ENCODE peak calls at places on chromosomes 16 and 17, in seven cellular contexts. One of them, this sample, is unnamed.

GRCh38 chr16:84294196-84295142 is at the start of gene WFDC1:
- DNase-seq in cardiac fibroblast: peak
- DNase-seq in NCI-H748 treated with DMSO at 0.1 percent for 48 hours: no peak
- DNase-seq in stimulated activated CD4-positive, alpha-beta T cell treated with anti-CD3 and anti-CD28 coated beads, Interleukin-4, amount 100 ng/mL, for 24 hours: no peak
- DNase-seq in mesothelial cell of epicardium: no peak
- DNase-seq in effector CD4-positive, alpha-beta T cell: no peak
- DNase-seq in NCI-H1436: no peak
- DNase-seq in this sample: no peak

GRCh38 chr17:74177018-74177450 is 26.4 kb upstream of the RPL38 start:
- DNase-seq in mesothelial cell of epicardium: no peak
- DNase-seq in effector CD4-positive, alpha-beta T cell: no peak
- DNase-seq in stimulated activated CD4-positive, alpha-beta T cell treated with anti-CD3 and anti-CD28 coated beads, Interleukin-4, amount 100 ng/mL, for 24 hours: no peak
- DNase-seq in cardiac fibroblast: no peak
- DNase-seq in NCI-H1436: no peak
- DNase-seq in NCI-H748 treated with DMSO at 0.1 percent for 48 hours: no peak
- DNase-seq in this sample: no peak

GRCh38 chr17:76240461-76241204 is at the start of gene RNF157:
- DNase-seq in cardiac fibroblast: peak
- DNase-seq in NCI-H1436: peak
- DNase-seq in stimulated activated CD4-positive, alpha-beta T cell treated with anti-CD3 and anti-CD28 coated beads, Interleukin-4, amount 100 ng/mL, for 24 hours: peak
- DNase-seq in effector CD4-positive, alpha-beta T cell: peak
- DNase-seq in mesothelial cell of epicardium: peak
- DNase-seq in NCI-H748 treated with DMSO at 0.1 percent for 48 hours: peak
- DNase-seq in this sample: no peak

GRCh38 chr16:87017388-87018012 is 299.7 kb downstream of the C16orf95 start:
- DNase-seq in NCI-H748 treated with DMSO at 0.1 percent for 48 hours: no peak
- DNase-seq in NCI-H1436: no peak
- DNase-seq in stimulated activated CD4-positive, alpha-beta T cell treated with anti-CD3 and anti-CD28 coated beads, Interleukin-4, amount 100 ng/mL, for 24 hours: no peak
- DNase-seq in cardiac fibroblast: peak
- DNase-seq in mesothelial cell of epicardium: no peak
- DNase-seq in effector CD4-positive, alpha-beta T cell: no peak
- DNase-seq in this sample: no peak

GRCh38 chr16:57411362-57411976 is 6.9 kb downstream of the CCL17 start:
- DNase-seq in NCI-H1436: no peak
- DNase-seq in stimulated activated CD4-positive, alpha-beta T cell treated with anti-CD3 and anti-CD28 coated beads, Interleukin-4, amount 100 ng/mL, for 24 hours: no peak
- DNase-seq in cardiac fibroblast: no peak
- DNase-seq in NCI-H748 treated with DMSO at 0.1 percent for 48 hours: no peak
- DNase-seq in effector CD4-positive, alpha-beta T cell: no peak
- DNase-seq in mesothelial cell of epicardium: no peak
- DNase-seq in this sample: no peak

GRCh38 chr17:78939615-78940014 is 14.4 kb upstream of the TIMP2 start:
- DNase-seq in NCI-H748 treated with DMSO at 0.1 percent for 48 hours: no peak
- DNase-seq in mesothelial cell of epicardium: no peak
- DNase-seq in stimulated activated CD4-positive, alpha-beta T cell treated with anti-CD3 and anti-CD28 coated beads, Interleukin-4, amount 100 ng/mL, for 24 hours: no peak
- DNase-seq in effector CD4-positive, alpha-beta T cell: no peak
- DNase-seq in cardiac fibroblast: peak
- DNase-seq in NCI-H1436: no peak
- DNase-seq in this sample: no peak

GRCh38 chr17:67578058-67578457 is 139.7 kb upstream of the NOL11 start:
- DNase-seq in NCI-H748 treated with DMSO at 0.1 percent for 48 hours: no peak
- DNase-seq in effector CD4-positive, alpha-beta T cell: no peak
- DNase-seq in cardiac fibroblast: no peak
- DNase-seq in stimulated activated CD4-positive, alpha-beta T cell treated with anti-CD3 and anti-CD28 coated beads, Interleukin-4, amount 100 ng/mL, for 24 hours: no peak
- DNase-seq in mesothelial cell of epicardium: no peak
- DNase-seq in NCI-H1436: no peak
- DNase-seq in this sample: no peak

GRCh38 chr16:29662729-29663019 is 373 bp upstream of the SPN start:
- DNase-seq in effector CD4-positive, alpha-beta T cell: peak
- DNase-seq in stimulated activated CD4-positive, alpha-beta T cell treated with anti-CD3 and anti-CD28 coated beads, Interleukin-4, amount 100 ng/mL, for 24 hours: peak
- DNase-seq in NCI-H748 treated with DMSO at 0.1 percent for 48 hours: no peak
- DNase-seq in cardiac fibroblast: no peak
- DNase-seq in mesothelial cell of epicardium: no peak
- DNase-seq in NCI-H1436: no peak
- DNase-seq in this sample: peak

GRCh38 chr17:67492824-67493490 is 115.9 kb downstream of the PITPNC1 start:
- DNase-seq in stimulated activated CD4-positive, alpha-beta T cell treated with anti-CD3 and anti-CD28 coated beads, Interleukin-4, amount 100 ng/mL, for 24 hours: no peak
- DNase-seq in NCI-H1436: no peak
- DNase-seq in effector CD4-positive, alpha-beta T cell: no peak
- DNase-seq in cardiac fibroblast: no peak
- DNase-seq in NCI-H748 treated with DMSO at 0.1 percent for 48 hours: no peak
- DNase-seq in mesothelial cell of epicardium: no peak
- DNase-seq in this sample: no peak

GRCh38 chr17:58525239-58525638 is 10.8 kb upstream of the MTMR4 start:
- DNase-seq in effector CD4-positive, alpha-beta T cell: no peak
- DNase-seq in NCI-H748 treated with DMSO at 0.1 percent for 48 hours: no peak
- DNase-seq in stimulated activated CD4-positive, alpha-beta T cell treated with anti-CD3 and anti-CD28 coated beads, Interleukin-4, amount 100 ng/mL, for 24 hours: no peak
- DNase-seq in mesothelial cell of epicardium: no peak
- DNase-seq in NCI-H1436: no peak
- DNase-seq in cardiac fibroblast: peak
- DNase-seq in this sample: no peak

GRCh38 chr17:81933178-81933699 is 3.9 kb downstream of the PYCR1 start:
- DNase-seq in NCI-H1436: no peak
- DNase-seq in NCI-H748 treated with DMSO at 0.1 percent for 48 hours: no peak
- DNase-seq in effector CD4-positive, alpha-beta T cell: no peak
- DNase-seq in stimulated activated CD4-positive, alpha-beta T cell treated with anti-CD3 and anti-CD28 coated beads, Interleukin-4, amount 100 ng/mL, for 24 hours: no peak
- DNase-seq in mesothelial cell of epicardium: no peak
- DNase-seq in cardiac fibroblast: no peak
- DNase-seq in this sample: no peak

GRCh38 chr17:8885968-8886674 is 18.6 kb upstream of the PIK3R6 start:
- DNase-seq in NCI-H1436: no peak
- DNase-seq in mesothelial cell of epicardium: no peak
- DNase-seq in stimulated activated CD4-positive, alpha-beta T cell treated with anti-CD3 and anti-CD28 coated beads, Interleukin-4, amount 100 ng/mL, for 24 hours: no peak
- DNase-seq in effector CD4-positive, alpha-beta T cell: no peak
- DNase-seq in cardiac fibroblast: no peak
- DNase-seq in NCI-H748 treated with DMSO at 0.1 percent for 48 hours: no peak
- DNase-seq in this sample: no peak

GRCh38 chr16:1296688-1297412 is 12.6 kb upstream of the UBE2I start:
- DNase-seq in stimulated activated CD4-positive, alpha-beta T cell treated with anti-CD3 and anti-CD28 coated beads, Interleukin-4, amount 100 ng/mL, for 24 hours: no peak
- DNase-seq in effector CD4-positive, alpha-beta T cell: no peak
- DNase-seq in mesothelial cell of epicardium: no peak
- DNase-seq in NCI-H1436: no peak
- DNase-seq in cardiac fibroblast: no peak
- DNase-seq in NCI-H748 treated with DMSO at 0.1 percent for 48 hours: no peak
- DNase-seq in this sample: peak

GRCh38 chr17:16381496-16381820 is 567 bp downstream of the UBB start:
- DNase-seq in mesothelial cell of epicardium: no peak
- DNase-seq in cardiac fibroblast: peak
- DNase-seq in NCI-H1436: no peak
- DNase-seq in effector CD4-positive, alpha-beta T cell: no peak
- DNase-seq in stimulated activated CD4-positive, alpha-beta T cell treated with anti-CD3 and anti-CD28 coated beads, Interleukin-4, amount 100 ng/mL, for 24 hours: peak
- DNase-seq in NCI-H748 treated with DMSO at 0.1 percent for 48 hours: peak
- DNase-seq in this sample: no peak

GRCh38 chr16:86895609-86896008 is 317.3 kb downstream of the FOXL1 start:
- DNase-seq in NCI-H1436: no peak
- DNase-seq in mesothelial cell of epicardium: no peak
- DNase-seq in cardiac fibroblast: no peak
- DNase-seq in stimulated activated CD4-positive, alpha-beta T cell treated with anti-CD3 and anti-CD28 coated beads, Interleukin-4, amount 100 ng/mL, for 24 hours: no peak
- DNase-seq in NCI-H748 treated with DMSO at 0.1 percent for 48 hours: no peak
- DNase-seq in effector CD4-positive, alpha-beta T cell: no peak
- DNase-seq in this sample: no peak

GRCh38 chr17:46191332-46192210 is 1.7 kb downstream of the KANSL1 start:
- DNase-seq in mesothelial cell of epicardium: no peak
- DNase-seq in NCI-H1436: peak
- DNase-seq in stimulated activated CD4-positive, alpha-beta T cell treated with anti-CD3 and anti-CD28 coated beads, Interleukin-4, amount 100 ng/mL, for 24 hours: peak
- DNase-seq in effector CD4-positive, alpha-beta T cell: no peak
- DNase-seq in NCI-H748 treated with DMSO at 0.1 percent for 48 hours: peak
- DNase-seq in cardiac fibroblast: peak
- DNase-seq in this sample: peak

GRCh38 chr17:38543403-38544174 is 62.2 kb downstream of the SRCIN1 start:
- DNase-seq in NCI-H1436: no peak
- DNase-seq in mesothelial cell of epicardium: no peak
- DNase-seq in stimulated activated CD4-positive, alpha-beta T cell treated with anti-CD3 and anti-CD28 coated beads, Interleukin-4, amount 100 ng/mL, for 24 hours: no peak
- DNase-seq in NCI-H748 treated with DMSO at 0.1 percent for 48 hours: no peak
- DNase-seq in effector CD4-positive, alpha-beta T cell: no peak
- DNase-seq in cardiac fibroblast: no peak
- DNase-seq in this sample: no peak

GRCh38 chr16:2829501-2830354 is at the start of gene ZG16B:
- DNase-seq in effector CD4-positive, alpha-beta T cell: no peak
- DNase-seq in NCI-H748 treated with DMSO at 0.1 percent for 48 hours: no peak
- DNase-seq in NCI-H1436: no peak
- DNase-seq in mesothelial cell of epicardium: no peak
- DNase-seq in cardiac fibroblast: no peak
- DNase-seq in stimulated activated CD4-positive, alpha-beta T cell treated with anti-CD3 and anti-CD28 coated beads, Interleukin-4, amount 100 ng/mL, for 24 hours: no peak
- DNase-seq in this sample: no peak

GRCh38 chr17:79695293-79696158 is 35.2 kb upstream of the ENPP7 start:
- DNase-seq in effector CD4-positive, alpha-beta T cell: no peak
- DNase-seq in stimulated activated CD4-positive, alpha-beta T cell treated with anti-CD3 and anti-CD28 coated beads, Interleukin-4, amount 100 ng/mL, for 24 hours: no peak
- DNase-seq in cardiac fibroblast: peak
- DNase-seq in NCI-H1436: no peak
- DNase-seq in mesothelial cell of epicardium: no peak
- DNase-seq in NCI-H748 treated with DMSO at 0.1 percent for 48 hours: no peak
- DNase-seq in this sample: no peak

GRCh38 chr17:29112780-29113295 is 67.4 kb downstream of the MYO18A start:
- DNase-seq in cardiac fibroblast: peak
- DNase-seq in NCI-H748 treated with DMSO at 0.1 percent for 48 hours: no peak
- DNase-seq in effector CD4-positive, alpha-beta T cell: no peak
- DNase-seq in mesothelial cell of epicardium: no peak
- DNase-seq in stimulated activated CD4-positive, alpha-beta T cell treated with anti-CD3 and anti-CD28 coated beads, Interleukin-4, amount 100 ng/mL, for 24 hours: no peak
- DNase-seq in NCI-H1436: peak
- DNase-seq in this sample: no peak

GRCh38 chr17:57463103-57463885 is 207.0 kb downstream of the MSI2 start:
- DNase-seq in cardiac fibroblast: peak
- DNase-seq in NCI-H1436: no peak
- DNase-seq in mesothelial cell of epicardium: no peak
- DNase-seq in stimulated activated CD4-positive, alpha-beta T cell treated with anti-CD3 and anti-CD28 coated beads, Interleukin-4, amount 100 ng/mL, for 24 hours: peak
- DNase-seq in effector CD4-positive, alpha-beta T cell: no peak
- DNase-seq in NCI-H748 treated with DMSO at 0.1 percent for 48 hours: no peak
- DNase-seq in this sample: no peak

GRCh38 chr16:27355610-27356009 is 41.8 kb downstream of the IL4R start:
- DNase-seq in NCI-H748 treated with DMSO at 0.1 percent for 48 hours: no peak
- DNase-seq in mesothelial cell of epicardium: no peak
- DNase-seq in stimulated activated CD4-positive, alpha-beta T cell treated with anti-CD3 and anti-CD28 coated beads, Interleukin-4, amount 100 ng/mL, for 24 hours: peak
- DNase-seq in NCI-H1436: no peak
- DNase-seq in cardiac fibroblast: peak
- DNase-seq in effector CD4-positive, alpha-beta T cell: no peak
- DNase-seq in this sample: peak

GRCh38 chr17:47751471-47751870 is 18.4 kb downstream of the TBX21 start:
- DNase-seq in mesothelial cell of epicardium: no peak
- DNase-seq in effector CD4-positive, alpha-beta T cell: no peak
- DNase-seq in stimulated activated CD4-positive, alpha-beta T cell treated with anti-CD3 and anti-CD28 coated beads, Interleukin-4, amount 100 ng/mL, for 24 hours: no peak
- DNase-seq in NCI-H748 treated with DMSO at 0.1 percent for 48 hours: no peak
- DNase-seq in NCI-H1436: no peak
- DNase-seq in cardiac fibroblast: no peak
- DNase-seq in this sample: no peak

GRCh38 chr17:59542960-59543635 is 22.3 kb upstream of the DHX40 start:
- DNase-seq in NCI-H748 treated with DMSO at 0.1 percent for 48 hours: no peak
- DNase-seq in NCI-H1436: no peak
- DNase-seq in cardiac fibroblast: no peak
- DNase-seq in effector CD4-positive, alpha-beta T cell: no peak
- DNase-seq in stimulated activated CD4-positive, alpha-beta T cell treated with anti-CD3 and anti-CD28 coated beads, Interleukin-4, amount 100 ng/mL, for 24 hours: no peak
- DNase-seq in mesothelial cell of epicardium: no peak
- DNase-seq in this sample: no peak

GRCh38 chr16:12362482-12363458 is 386.2 kb downstream of the SNX29 start:
- DNase-seq in NCI-H1436: no peak
- DNase-seq in NCI-H748 treated with DMSO at 0.1 percent for 48 hours: no peak
- DNase-seq in effector CD4-positive, alpha-beta T cell: no peak
- DNase-seq in mesothelial cell of epicardium: no peak
- DNase-seq in cardiac fibroblast: peak
- DNase-seq in stimulated activated CD4-positive, alpha-beta T cell treated with anti-CD3 and anti-CD28 coated beads, Interleukin-4, amount 100 ng/mL, for 24 hours: no peak
- DNase-seq in this sample: no peak

GRCh38 chr17:7557147-7557764 is 1.3 kb upstream of the TNFSF13 start:
- DNase-seq in mesothelial cell of epicardium: no peak
- DNase-seq in NCI-H1436: no peak
- DNase-seq in stimulated activated CD4-positive, alpha-beta T cell treated with anti-CD3 and anti-CD28 coated beads, Interleukin-4, amount 100 ng/mL, for 24 hours: no peak
- DNase-seq in cardiac fibroblast: no peak
- DNase-seq in effector CD4-positive, alpha-beta T cell: no peak
- DNase-seq in NCI-H748 treated with DMSO at 0.1 percent for 48 hours: no peak
- DNase-seq in this sample: no peak

GRCh38 chr17:41547378-41547841 is 19.3 kb upstream of the KRT19 start:
- DNase-seq in effector CD4-positive, alpha-beta T cell: no peak
- DNase-seq in NCI-H748 treated with DMSO at 0.1 percent for 48 hours: no peak
- DNase-seq in stimulated activated CD4-positive, alpha-beta T cell treated with anti-CD3 and anti-CD28 coated beads, Interleukin-4, amount 100 ng/mL, for 24 hours: no peak
- DNase-seq in cardiac fibroblast: peak
- DNase-seq in NCI-H1436: no peak
- DNase-seq in mesothelial cell of epicardium: no peak
- DNase-seq in this sample: no peak

GRCh38 chr17:8875957-8876356 is 8.5 kb upstream of the PIK3R6 start:
- DNase-seq in cardiac fibroblast: no peak
- DNase-seq in mesothelial cell of epicardium: no peak
- DNase-seq in stimulated activated CD4-positive, alpha-beta T cell treated with anti-CD3 and anti-CD28 coated beads, Interleukin-4, amount 100 ng/mL, for 24 hours: no peak
- DNase-seq in NCI-H1436: no peak
- DNase-seq in effector CD4-positive, alpha-beta T cell: no peak
- DNase-seq in NCI-H748 treated with DMSO at 0.1 percent for 48 hours: no peak
- DNase-seq in this sample: no peak

GRCh38 chr17:2468270-2468669 is 43.4 kb downstream of the METTL16 start:
- DNase-seq in cardiac fibroblast: peak
- DNase-seq in NCI-H748 treated with DMSO at 0.1 percent for 48 hours: no peak
- DNase-seq in NCI-H1436: no peak
- DNase-seq in effector CD4-positive, alpha-beta T cell: no peak
- DNase-seq in stimulated activated CD4-positive, alpha-beta T cell treated with anti-CD3 and anti-CD28 coated beads, Interleukin-4, amount 100 ng/mL, for 24 hours: no peak
- DNase-seq in mesothelial cell of epicardium: no peak
- DNase-seq in this sample: no peak

GRCh38 chr16:87765473-87765775 is 362 bp downstream of the KLHDC4 start:
- DNase-seq in effector CD4-positive, alpha-beta T cell: peak
- DNase-seq in NCI-H748 treated with DMSO at 0.1 percent for 48 hours: no peak
- DNase-seq in NCI-H1436: no peak
- DNase-seq in cardiac fibroblast: no peak
- DNase-seq in mesothelial cell of epicardium: no peak
- DNase-seq in stimulated activated CD4-positive, alpha-beta T cell treated with anti-CD3 and anti-CD28 coated beads, Interleukin-4, amount 100 ng/mL, for 24 hours: peak
- DNase-seq in this sample: peak

GRCh38 chr16:1215574-1216295 is 9.3 kb downstream of the TPSG1 start:
- DNase-seq in stimulated activated CD4-positive, alpha-beta T cell treated with anti-CD3 and anti-CD28 coated beads, Interleukin-4, amount 100 ng/mL, for 24 hours: no peak
- DNase-seq in cardiac fibroblast: no peak
- DNase-seq in effector CD4-positive, alpha-beta T cell: no peak
- DNase-seq in NCI-H1436: no peak
- DNase-seq in mesothelial cell of epicardium: no peak
- DNase-seq in NCI-H748 treated with DMSO at 0.1 percent for 48 hours: no peak
- DNase-seq in this sample: no peak

GRCh38 chr16:79768594-79768993 is 168.1 kb upstream of the MAF start:
- DNase-seq in effector CD4-positive, alpha-beta T cell: no peak
- DNase-seq in NCI-H748 treated with DMSO at 0.1 percent for 48 hours: no peak
- DNase-seq in stimulated activated CD4-positive, alpha-beta T cell treated with anti-CD3 and anti-CD28 coated beads, Interleukin-4, amount 100 ng/mL, for 24 hours: no peak
- DNase-seq in cardiac fibroblast: no peak
- DNase-seq in NCI-H1436: no peak
- DNase-seq in mesothelial cell of epicardium: no peak
- DNase-seq in this sample: no peak

GRCh38 chr17:40960144-40960543 is 6.6 kb downstream of the KRT39 start:
- DNase-seq in NCI-H748 treated with DMSO at 0.1 percent for 48 hours: no peak
- DNase-seq in stimulated activated CD4-positive, alpha-beta T cell treated with anti-CD3 and anti-CD28 coated beads, Interleukin-4, amount 100 ng/mL, for 24 hours: no peak
- DNase-seq in cardiac fibroblast: peak
- DNase-seq in effector CD4-positive, alpha-beta T cell: no peak
- DNase-seq in NCI-H1436: no peak
- DNase-seq in mesothelial cell of epicardium: no peak
- DNase-seq in this sample: no peak

GRCh38 chr17:10226930-10227695 is 28.7 kb upstream of the GAS7 start:
- DNase-seq in mesothelial cell of epicardium: peak
- DNase-seq in stimulated activated CD4-positive, alpha-beta T cell treated with anti-CD3 and anti-CD28 coated beads, Interleukin-4, amount 100 ng/mL, for 24 hours: peak
- DNase-seq in NCI-H748 treated with DMSO at 0.1 percent for 48 hours: no peak
- DNase-seq in effector CD4-positive, alpha-beta T cell: peak
- DNase-seq in NCI-H1436: no peak
- DNase-seq in cardiac fibroblast: peak
- DNase-seq in this sample: peak

GRCh38 chr16:31190061-31190460 is 10.1 kb downstream of the FUS start:
- DNase-seq in cardiac fibroblast: no peak
- DNase-seq in NCI-H748 treated with DMSO at 0.1 percent for 48 hours: no peak
- DNase-seq in mesothelial cell of epicardium: no peak
- DNase-seq in NCI-H1436: no peak
- DNase-seq in effector CD4-positive, alpha-beta T cell: no peak
- DNase-seq in stimulated activated CD4-positive, alpha-beta T cell treated with anti-CD3 and anti-CD28 coated beads, Interleukin-4, amount 100 ng/mL, for 24 hours: no peak
- DNase-seq in this sample: no peak

GRCh38 chr17:45030733-45031132 is 20.7 kb downstream of the DCAKD start:
- DNase-seq in NCI-H1436: no peak
- DNase-seq in NCI-H748 treated with DMSO at 0.1 percent for 48 hours: no peak
- DNase-seq in effector CD4-positive, alpha-beta T cell: no peak
- DNase-seq in mesothelial cell of epicardium: no peak
- DNase-seq in stimulated activated CD4-positive, alpha-beta T cell treated with anti-CD3 and anti-CD28 coated beads, Interleukin-4, amount 100 ng/mL, for 24 hours: no peak
- DNase-seq in cardiac fibroblast: no peak
- DNase-seq in this sample: no peak

GRCh38 chr16:69123894-69124293 is 8.5 kb downstream of the CHTF8 start:
- DNase-seq in NCI-H1436: peak
- DNase-seq in NCI-H748 treated with DMSO at 0.1 percent for 48 hours: peak
- DNase-seq in mesothelial cell of epicardium: peak
- DNase-seq in stimulated activated CD4-positive, alpha-beta T cell treated with anti-CD3 and anti-CD28 coated beads, Interleukin-4, amount 100 ng/mL, for 24 hours: peak
- DNase-seq in effector CD4-positive, alpha-beta T cell: peak
- DNase-seq in cardiac fibroblast: peak
- DNase-seq in this sample: peak